ENCODE peak calls at places on chromosomes 1 and 21, in six cellular contexts. B is AG08396, W is mucosa of gallbladder, A is Ammon's horn, U is NCI-H2029 treated with DMSO at 0.1 percent for 48 hours, V is endothelial cell. G is an unnamed sample.

GRCh38 chr1:157104598-157105293 is 5.1 kb upstream of the ETV3L start:
- DNase-seq in A (no peak), W (no peak), B (no peak), V (no peak), U (no peak), G (no peak)

GRCh38 chr1:168863647-168864234 is 134.7 kb upstream of the DPT start:
- DNase-seq in B (no peak), V (no peak), U (no peak), A (no peak), W (no peak), G (no peak)

GRCh38 chr21:42230636-42231035 is 11.7 kb downstream of the ABCG1 start:
- DNase-seq in B (no peak), V (no peak), U (no peak), A (no peak), W (no peak), G (no peak)

GRCh38 chr1:41226816-41227215 is 15.3 kb downstream of the SCMH1 start:
- DNase-seq in W (no peak), U (no peak), A (no peak), B (no peak), V (no peak), G (no peak)

GRCh38 chr1:235648407-235648907 is 1.1 kb downstream of the GNG4 start:
- DNase-seq in U (peak; percentile 65), W (no peak), A (no peak), B (no peak), V (no peak), G (peak; percentile 36)

GRCh38 chr1:53087332-53088285 is 25.6 kb downstream of the PODN start:
- DNase-seq in U (no peak), V (peak; percentile 48), B (no peak), A (no peak), W (no peak), G (no peak)

GRCh38 chr1:119966020-119966419 is 69.7 kb upstream of the ADAM30 start:
- DNase-seq in A (no peak), B (peak; percentile 20), U (no peak), V (no peak), W (no peak), G (no peak)

GRCh38 chr1:151828931-151829330 is 2.7 kb downstream of the RORC start:
- DNase-seq in W (peak; percentile 63), U (no peak), V (peak; percentile 69), A (no peak), B (peak; percentile 64), G (no peak)

GRCh38 chr1:87598429-87598828 is 269.7 kb downstream of the LMO4 start:
- DNase-seq in A (no peak), U (no peak), W (no peak), B (no peak), V (peak; percentile 19), G (no peak)

GRCh38 chr1:15343729-15344128 is 66.0 kb upstream of the EFHD2 start:
- DNase-seq in A (no peak), W (no peak), B (no peak), U (no peak), V (no peak), G (peak; percentile 92)

GRCh38 chr1:4110888-4111287 is 210.8 kb upstream of the C1orf174 start:
- DNase-seq in A (no peak), U (no peak), V (no peak), B (no peak), W (no peak), G (no peak)

GRCh38 chr1:209611771-209612570 is 28.5 kb downstream of the CAMK1G start:
- DNase-seq in B (no peak), W (no peak), U (no peak), V (peak; percentile 15), A (no peak), G (no peak)

GRCh38 chr21:35390013-35390776 is 341.1 kb upstream of the RUNX1 start:
- DNase-seq in U (peak; percentile 66), W (no peak), V (no peak), A (no peak), B (peak; percentile 27), G (peak; percentile 60)

GRCh38 chr1:29195875-29196274 is 14.2 kb upstream of the SRSF4 start:
- DNase-seq in A (peak; percentile 10), U (peak; percentile 16), B (no peak), V (no peak), W (no peak), G (no peak)

GRCh38 chr1:159005676-159006075 is 4.0 kb upstream of the IFI16 start:
- DNase-seq in V (peak; percentile 40), A (peak; percentile 60), U (no peak), W (no peak), B (no peak), G (no peak)

GRCh38 chr1:89530690-89531089 is 6.1 kb downstream of the LRRC8B start:
- DNase-seq in U (no peak), B (no peak), W (no peak), A (no peak), V (no peak), G (no peak)

GRCh38 chr1:216457356-216457755 is 34.1 kb upstream of the USH2A start:
- DNase-seq in V (no peak), W (no peak), A (no peak), U (no peak), B (no peak), G (no peak)

GRCh38 chr1:170881268-170882265 is 53.8 kb upstream of the MROH9 start:
- DNase-seq in W (no peak), U (no peak), V (no peak), A (peak; percentile 76), B (peak; percentile 11), G (no peak)

GRCh38 chr21:41256771-41257702 is 59.6 kb upstream of the FAM3B start:
- DNase-seq in A (no peak), V (no peak), U (no peak), W (peak; percentile 54), B (no peak), G (no peak)

G was measured in DMS153.